ENCODE peak calls at places on chromosome 7, in five cellular contexts. X is IMR-90, J is H1, V is mammary epithelial cell, T is fibroblast of lung. H is an unnamed sample.

GRCh38 chr7:102300643-102301211 is 14.1 kb downstream of the SH2B2 start:
- DNase-seq in X (no peak), J (peak), V (no peak), T (no peak), H (no peak)

GRCh38 chr7:122532406-122533269 is 166.3 kb downstream of the RNF133 start:
- DNase-seq in X (peak), J (no peak), V (no peak), T (peak), H (peak)

GRCh38 chr7:44958645-44959344 is 20.0 kb downstream of the MYO1G start:
- DNase-seq in X (no peak), J (no peak), V (no peak), T (no peak), H (no peak)

GRCh38 chr7:22885824-22886255 is 63.2 kb upstream of the TOMM7 start:
- DNase-seq in X (peak), J (no peak), V (no peak), T (no peak), H (no peak)

GRCh38 chr7:226281-226882 is 34.0 kb downstream of the FAM20C start:
- DNase-seq in X (peak), J (no peak), V (peak), T (peak), H (no peak)

GRCh38 chr7:72032934-72033333 is 379.2 kb downstream of the CALN1 start:
- DNase-seq in X (no peak), J (no peak), V (no peak), T (no peak), H (no peak)

GRCh38 chr7:11831383-11831726 is 643 bp downstream of the THSD7A start:
- DNase-seq in X (no peak), J (no peak), V (no peak), T (no peak), H (no peak)

GRCh38 chr7:116671681-116672595 is at the start of gene MET:
- DNase-seq in X (peak), J (peak), V (peak), T (peak), H (peak)

GRCh38 chr7:41869596-41869995 is 166.7 kb upstream of the INHBA start:
- DNase-seq in X (peak), J (no peak), V (no peak), T (peak), H (no peak)

GRCh38 chr7:28408974-28409715 is 3.2 kb upstream of the CREB5 start:
- DNase-seq in X (peak), J (peak), V (peak), T (peak), H (peak)

GRCh38 chr7:150949971-150950491 is 28.1 kb downstream of the KCNH2 start:
- DNase-seq in X (no peak), J (no peak), V (no peak), T (no peak), H (no peak)

GRCh38 chr7:2952316-2952715 is 91.4 kb downstream of the CARD11 start:
- DNase-seq in X (no peak), J (no peak), V (no peak), T (no peak), H (no peak)

GRCh38 chr7:106041140-106041717 is 70.9 kb downstream of the SYPL1 start:
- DNase-seq in X (peak), J (peak), V (peak), T (no peak), H (peak)

GRCh38 chr7:38554586-38554985 is 76.6 kb downstream of the AMPH start:
- DNase-seq in X (no peak), J (no peak), V (no peak), T (no peak), H (no peak)

GRCh38 chr7:107210400-107210799 is 41.6 kb downstream of the HBP1 start:
- DNase-seq in X (no peak), J (no peak), V (no peak), T (no peak), H (no peak)

GRCh38 chr7:96136600-96137239 is 185.2 kb downstream of the SLC25A13 start:
- DNase-seq in X (no peak), J (no peak), V (no peak), T (no peak), H (no peak)

GRCh38 chr7:101542527-101543241 is 86.4 kb downstream of the MYL10 start:
- DNase-seq in X (peak), J (peak), V (peak), T (peak), H (peak)

GRCh38 chr7:115526272-115526671 is 504.3 kb downstream of the TFEC start:
- DNase-seq in X (no peak), J (no peak), V (no peak), T (no peak), H (no peak)

GRCh38 chr7:140625908-140626868 is 14.4 kb downstream of the DENND2A start:
- DNase-seq in X (peak), J (peak), V (peak), T (peak), H (peak)

GRCh38 chr7:65379318-65379717 is 5.7 kb downstream of the ZNF92 start:
- DNase-seq in X (peak), J (no peak), V (peak), T (no peak), H (no peak)

GRCh38 chr7:107725138-107725740 is 18.7 kb upstream of the CBLL1 start:
- DNase-seq in X (peak), J (no peak), V (peak), T (peak), H (peak)

GRCh38 chr7:107090452-107090851 is 45.9 kb downstream of the PRKAR2B start:
- DNase-seq in X (no peak), J (no peak), V (no peak), T (no peak), H (peak)

GRCh38 chr7:31258391-31258790 is 82.1 kb downstream of the NEUROD6 start:
- DNase-seq in X (no peak), J (no peak), V (no peak), T (no peak), H (no peak)

GRCh38 chr7:100568936-100569844 is 4.5 kb downstream of the SAP25 start:
- DNase-seq in X (no peak), J (peak), V (no peak), T (no peak), H (peak)

GRCh38 chr7:114934074-114934473 is 12.2 kb downstream of the MDFIC start:
- DNase-seq in X (no peak), J (no peak), V (no peak), T (no peak), H (no peak)

GRCh38 chr7:3592438-3593134 is 291.5 kb downstream of the SDK1 start:
- DNase-seq in X (peak), J (no peak), V (no peak), T (peak), H (no peak)

GRCh38 chr7:44461387-44461786 is 29.1 kb downstream of the NUDCD3 start:
- DNase-seq in X (peak), J (no peak), V (peak), T (peak), H (peak)

GRCh38 chr7:6531492-6532279 is 19.6 kb downstream of the GRID2IP start:
- DNase-seq in X (no peak), J (no peak), V (no peak), T (no peak), H (no peak)

GRCh38 chr7:138238734-138239133 is 162.5 kb downstream of the AKR1D1 start:
- DNase-seq in X (no peak), J (no peak), V (no peak), T (no peak), H (no peak)

GRCh38 chr7:101535333-101535732 is 93.8 kb downstream of the MYL10 start:
- DNase-seq in X (no peak), J (no peak), V (no peak), T (no peak), H (no peak)

GRCh38 chr7:33195264-33195663 is 65.9 kb downstream of the BBS9 start:
- DNase-seq in X (peak), J (no peak), V (peak), T (peak), H (no peak)

GRCh38 chr7:29567174-29567573 is 3.5 kb downstream of the PRR15 start:
- DNase-seq in X (no peak), J (no peak), V (no peak), T (no peak), H (no peak)

GRCh38 chr7:29565186-29565540 is 1.5 kb downstream of the PRR15 start:
- DNase-seq in X (peak), J (no peak), V (no peak), T (peak), H (no peak)

GRCh38 chr7:29564455-29565185 is 985 bp downstream of the PRR15 start:
- DNase-seq in X (peak), J (peak), V (peak), T (peak), H (peak)

GRCh38 chr7:29565982-29566746 is 2.5 kb downstream of the PRR15 start:
- DNase-seq in X (no peak), J (peak), V (no peak), T (no peak), H (no peak)

DNA sequence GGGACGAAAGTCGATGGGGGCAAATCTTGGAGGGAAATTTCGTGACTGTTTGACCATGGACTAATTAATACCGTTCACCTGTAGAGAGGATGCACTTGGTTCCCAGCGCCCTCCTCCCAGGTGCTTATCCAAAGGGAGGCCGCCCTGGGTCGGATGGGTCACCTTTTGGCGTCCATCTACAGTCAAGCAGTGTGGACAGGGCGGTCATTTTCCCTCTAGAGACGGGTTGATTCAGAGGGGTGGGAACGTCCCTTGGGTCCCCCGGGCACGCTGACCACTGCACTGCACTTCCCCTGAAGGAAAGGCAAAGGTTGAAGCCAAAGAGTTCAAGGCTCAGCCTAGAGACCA is 2.0 kb downstream of the PRR15 start:
- DNase-seq in X (no peak), J (no peak), V (no peak), T (no peak), H (no peak)
- H2AFZ ChIP-seq in X (no peak), J (no peak), V (peak), T (no peak), H (peak)

GRCh38 chr7:125195156-125195555 is 265.5 kb upstream of the POT1 start:
- DNase-seq in X (no peak), J (no peak), V (peak), T (no peak), H (no peak)

GRCh38 chr7:125201002-125201401 is 271.4 kb upstream of the POT1 start:
- DNase-seq in X (no peak), J (no peak), V (no peak), T (no peak), H (no peak)
- H3K4me2 ChIP-seq in X (no peak), J (no peak), V (no peak), T (no peak), H (no peak)

DNA sequence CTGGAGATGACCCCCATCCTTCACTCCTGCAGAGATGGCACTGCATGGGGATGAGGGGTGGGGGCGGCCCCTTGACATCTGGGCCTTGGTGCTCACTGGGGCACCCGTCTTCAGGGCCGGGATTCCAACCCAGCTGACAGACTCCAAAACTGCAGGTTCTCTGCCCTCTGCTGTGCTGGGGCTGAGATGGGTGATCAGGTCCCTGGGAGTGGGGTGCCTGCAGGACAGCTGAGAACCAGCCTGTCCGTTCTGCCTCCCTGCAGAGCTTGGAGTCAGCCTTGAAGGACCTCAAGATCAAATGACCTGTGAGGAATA is 14.3 kb downstream of the PDAP1 start:
- DNase-seq in X (no peak), J (no peak), V (no peak), T (no peak), H (no peak)
- H3K27ac ChIP-seq in X (no peak), J (no peak), V (no peak), T (no peak), H (no peak)

GRCh38 chr7:94471604-94472003 is 38.0 kb upstream of the CASD1 start:
- DNase-seq in X (no peak), J (no peak), V (no peak), T (no peak), H (no peak)

DNA sequence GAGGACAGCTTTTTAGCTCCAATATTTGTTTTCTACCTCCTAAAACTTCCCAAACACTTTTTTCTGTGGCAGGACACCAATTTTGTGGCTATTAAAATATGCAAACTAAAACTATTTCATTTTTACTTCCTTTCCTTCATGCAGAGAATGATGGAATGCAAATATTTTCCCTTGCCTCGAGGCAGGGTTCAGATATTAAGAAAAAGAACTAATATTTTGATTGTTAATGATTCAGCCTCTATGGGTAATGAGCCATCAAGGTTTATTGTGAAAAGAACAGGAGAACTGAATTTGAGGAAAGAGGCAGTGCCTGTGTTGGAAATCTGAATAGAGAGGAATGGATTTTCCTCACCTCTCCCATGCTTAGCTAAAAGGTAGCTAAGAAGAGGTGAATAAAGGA is 43.1 kb upstream of the CASD1 start:
- DNase-seq in X (no peak), J (no peak), V (peak), T (no peak), H (no peak)
- H2AFZ ChIP-seq in X (no peak), J (no peak), V (no peak), T (no peak), H (no peak)

GRCh38 chr7:158865977-158866376 is 9.6 kb downstream of the DYNC2I1 start:
- DNase-seq in X (no peak), J (no peak), V (no peak), T (no peak), H (no peak)
- H3K4me2 ChIP-seq in X (no peak), J (no peak), V (no peak), T (no peak), H (no peak)

GRCh38 chr7:55054758-55055157 is 35.9 kb downstream of the EGFR start:
- DNase-seq in X (no peak), J (no peak), V (no peak), T (no peak), H (no peak)
- H3K27ac ChIP-seq in X (peak), J (no peak), V (peak), T (no peak), H (no peak)

GRCh38 chr7:90172624-90173023 is 18.4 kb downstream of the STEAP1 start:
- DNase-seq in X (no peak), J (no peak), V (no peak), T (no peak), H (no peak)
- H2AFZ ChIP-seq in X (no peak), J (no peak), V (no peak), T (no peak), H (no peak)

H was measured in endothelial cell of umbilical vein.